ENCODE peak calls at places on chromosomes 13 and 19, in four cellular contexts. X is NCI-H1417, G is MG63, I is T-helper 22 cell. B is an unnamed sample.

GRCh38 chr13:113907637-113908617 is 44.1 kb upstream of the GAS6 start:
- DNase-seq in X (peak; percentile 41), G (peak; percentile 87), I (no peak), B (no peak)

GRCh38 chr13:51594432-51594831 is 10.2 kb downstream of the WDFY2 start:
- DNase-seq in X (no peak), G (no peak), I (no peak), B (no peak)

GRCh38 chr13:95146486-95146885 is 154.8 kb downstream of the ABCC4 start:
- DNase-seq in X (no peak), G (no peak), I (no peak), B (no peak)

GRCh38 chr13:34886987-34887386 is 55.1 kb upstream of the NBEA start:
- DNase-seq in X (no peak), G (no peak), I (no peak), B (no peak)

GRCh38 chr19:9953802-9954542 is 17.7 kb upstream of the OLFM2 start:
- DNase-seq in X (peak; percentile 11), G (no peak), I (no peak), B (no peak)

GRCh38 chr13:112134150-112135075 is 67.5 kb downstream of the SOX1 start:
- DNase-seq in X (no peak), G (peak; percentile 17), I (no peak), B (no peak)

GRCh38 chr19:56252699-56253422 is 19.7 kb upstream of the EDDM13 start:
- DNase-seq in X (peak; percentile 63), G (peak; percentile 46), I (peak; percentile 19), B (peak; percentile 18)

GRCh38 chr13:79369226-79369625 is 36.8 kb downstream of the RBM26 start:
- DNase-seq in X (no peak), G (no peak), I (no peak), B (no peak)

GRCh38 chr19:38490861-38491260 is 57.4 kb downstream of the RYR1 start:
- DNase-seq in X (no peak), G (no peak), I (no peak), B (no peak)

GRCh38 chr19:58346961-58347929 is 6.0 kb downstream of the A1BG start:
- DNase-seq in X (peak; percentile 84), G (peak; percentile 68), I (peak; percentile 67), B (peak; percentile 50)

GRCh38 chr13:102710261-102710679 is 15.4 kb upstream of the METTL21C start:
- DNase-seq in X (no peak), G (peak; percentile 26), I (no peak), B (no peak)

GRCh38 chr19:1324792-1325567 is 39.3 kb downstream of the EFNA2 start:
- DNase-seq in X (peak; percentile 94), G (peak; percentile 70), I (no peak), B (no peak)

GRCh38 chr19:15915109-15915508 is 17.2 kb upstream of the CYP4F2 start:
- DNase-seq in X (no peak), G (no peak), I (no peak), B (no peak)

GRCh38 chr13:67120872-67121531 is 109.1 kb downstream of the PCDH9 start:
- DNase-seq in X (no peak), G (no peak), I (no peak), B (no peak)

B was measured in effector memory CD4-positive, alpha-beta T cell.